ENCODE peak calls at places on chromosome 6, in ten cellular contexts. T is skeletal muscle cell; C is adrenal gland; B is CD4-positive, alpha-beta memory T cell; Z is Peyer's patch; E is uterus; P is stomach; R is endothelial cell of umbilical vein; G is aorta; V is left ventricle myocardium inferior. I is an unnamed sample.

GRCh38 chr6:26388014-26388413 is 5.1 kb downstream of the BTN2A2 start:
- DNase-seq in T (no peak), C (no peak), B (no peak), Z (no peak), E (no peak), P (no peak), R (no peak), G (no peak), V (no peak), I (no peak)

GRCh38 chr6:81480139-81480538 is 272.3 kb downstream of the TENT5A start:
- DNase-seq in T (peak), C (no peak), B (no peak), Z (no peak), E (no peak), P (no peak), R (no peak), G (no peak), V (no peak), I (no peak)

GRCh38 chr6:154460306-154461071 is 50.0 kb downstream of the CNKSR3 start:
- DNase-seq in T (no peak), C (peak), B (no peak), Z (no peak), E (no peak), P (no peak), R (no peak), G (no peak), V (no peak), I (no peak)

GRCh38 chr6:436308-437041 is 44.9 kb downstream of the IRF4 start:
- DNase-seq in T (peak), C (no peak), B (no peak), Z (no peak), E (no peak), P (no peak), R (no peak), G (no peak), V (no peak), I (no peak)

GRCh38 chr6:163463795-163464194 is 49.3 kb downstream of the QKI start:
- DNase-seq in T (no peak), C (no peak), B (no peak), Z (no peak), E (no peak), P (no peak), R (no peak), G (no peak), V (no peak), I (no peak)

GRCh38 chr6:958531-958930 is 265.6 kb upstream of the EXOC2 start:
- DNase-seq in T (peak), C (no peak), B (no peak), Z (no peak), E (no peak), P (no peak), R (no peak), G (no peak), V (no peak), I (no peak)

GRCh38 chr6:14838041-14838596 is 407.8 kb upstream of the JARID2 start:
- DNase-seq in T (no peak), C (no peak), B (no peak), Z (no peak), E (no peak), P (no peak), R (no peak), G (no peak), V (no peak), I (no peak)

GRCh38 chr6:158191032-158191431 is 22.9 kb downstream of the GTF2H5 start:
- DNase-seq in T (no peak), C (no peak), B (no peak), Z (no peak), E (no peak), P (no peak), R (no peak), G (no peak), V (no peak), I (no peak)

GRCh38 chr6:122772724-122773123 is 6.8 kb upstream of the FABP7 start:
- DNase-seq in T (no peak), C (no peak), B (no peak), Z (no peak), E (no peak), P (no peak), R (no peak), G (no peak), V (no peak), I (no peak)

GRCh38 chr6:158536891-158537798 is 22.7 kb upstream of the TMEM181 start:
- DNase-seq in T (peak), C (peak), B (peak), Z (no peak), E (no peak), P (no peak), R (no peak), G (no peak), V (no peak), I (no peak)

GRCh38 chr6:165804331-165805066 is 141.5 kb upstream of the PDE10A start:
- DNase-seq in T (no peak), C (no peak), B (no peak), Z (no peak), E (no peak), P (no peak), R (peak), G (no peak), V (peak), I (no peak)
- H3K4me3 ChIP-seq in T (peak), C (no peak), B (no peak), Z (peak), E (peak), P (peak), R (no peak), G (peak), V (peak), I (no peak)

DNA sequence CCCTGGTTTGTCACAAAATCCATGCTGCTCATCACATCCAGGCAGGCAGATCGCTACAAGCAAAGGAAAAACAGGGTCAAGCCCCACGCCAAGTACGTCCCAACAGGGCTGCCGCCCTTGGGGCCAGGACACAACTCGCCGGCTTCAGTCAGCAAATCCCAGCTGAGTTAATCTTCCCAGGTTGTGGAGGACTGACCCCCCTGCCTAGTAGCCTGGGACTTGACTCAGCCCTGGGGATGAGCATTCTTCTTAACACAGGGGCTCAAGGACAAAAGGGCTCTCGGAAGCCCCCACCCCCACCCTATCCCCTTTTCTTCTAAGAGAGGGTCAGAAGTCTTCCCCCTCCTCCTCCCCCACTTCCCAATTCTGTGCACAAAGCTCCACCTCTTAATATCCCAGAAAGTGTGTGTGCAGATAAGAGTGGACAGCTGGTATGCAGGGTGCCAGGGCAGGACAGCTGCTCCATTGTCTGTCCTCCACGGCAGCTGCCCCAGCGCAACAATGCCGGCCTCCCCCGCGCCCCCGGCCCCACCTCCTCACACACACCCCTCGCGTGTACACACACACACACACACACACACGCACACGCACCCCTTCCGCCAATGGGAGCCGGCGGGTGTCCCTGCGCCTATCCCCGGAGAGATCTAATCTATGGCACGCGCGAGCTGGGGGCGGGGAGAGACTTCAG is 4.5 kb downstream of the DLL1 start:
- DNase-seq in T (peak), C (peak), B (peak), Z (peak), E (peak), P (peak), R (no peak), G (peak), V (peak), I (no peak)
- H3K4me3 ChIP-seq in T (no peak), C (no peak), B (no peak), Z (peak), E (no peak), P (peak), R (no peak), G (no peak), V (peak), I (no peak)

DNA sequence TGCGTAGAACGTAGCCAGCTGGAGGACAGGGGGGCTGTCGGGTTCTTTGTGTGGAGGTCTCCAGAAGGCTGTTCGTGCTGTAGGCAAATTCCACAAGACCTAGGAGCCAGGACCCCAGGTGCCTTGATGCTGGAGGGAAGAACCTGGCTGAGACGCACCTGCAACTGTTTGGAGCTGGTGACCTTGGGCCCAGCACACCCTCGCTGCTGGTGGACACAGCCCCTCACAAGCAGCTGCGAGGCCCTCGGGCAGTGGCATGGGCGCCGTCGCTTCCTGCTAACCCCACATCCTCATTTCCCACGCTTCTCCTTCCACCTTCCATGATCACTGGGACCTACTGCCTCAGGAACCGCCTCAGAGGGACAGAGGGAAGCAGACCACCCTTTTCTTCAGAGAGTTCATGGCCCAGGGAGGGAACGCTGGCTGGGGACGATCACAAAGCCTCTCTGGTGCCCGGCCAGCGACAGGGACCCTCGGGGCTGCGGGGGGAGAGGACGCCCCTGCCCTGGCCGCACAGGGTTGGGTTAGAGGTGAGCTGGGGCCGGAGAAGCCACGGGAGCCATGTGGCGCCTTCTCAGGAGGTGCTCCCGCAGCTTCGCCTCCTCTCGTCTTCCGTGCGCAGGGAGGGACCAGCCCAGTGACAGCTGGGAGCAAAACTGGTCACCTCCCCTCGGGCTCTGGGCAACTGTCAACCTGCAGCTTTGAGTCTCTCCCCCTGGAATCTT is 18.4 kb downstream of the DLL1 start:
- DNase-seq in T (no peak), C (no peak), B (no peak), Z (no peak), E (no peak), P (no peak), R (no peak), G (no peak), V (no peak), I (no peak)
- H3K4me3 ChIP-seq in T (no peak), C (no peak), B (peak), Z (no peak), E (no peak), P (peak), R (no peak), G (no peak), V (peak), I (no peak)

GRCh38 chr6:134449781-134450180 is 131.9 kb upstream of the SGK1 start:
- DNase-seq in T (no peak), C (no peak), B (no peak), Z (no peak), E (no peak), P (no peak), R (no peak), G (no peak), V (no peak), I (no peak)
- H3K4me3 ChIP-seq in T (no peak), C (no peak), B (no peak), Z (no peak), E (no peak), P (no peak), R (no peak), G (no peak), V (no peak), I (no peak)

GRCh38 chr6:128508588-128509296 is 11.7 kb downstream of the PTPRK start:
- DNase-seq in T (peak), C (no peak), B (no peak), Z (peak), E (no peak), P (no peak), R (peak), G (no peak), V (no peak), I (no peak)
- H3K4me3 ChIP-seq in T (no peak), C (no peak), B (no peak), Z (no peak), E (no peak), P (no peak), R (no peak), G (no peak), V (no peak), I (no peak)

DNA sequence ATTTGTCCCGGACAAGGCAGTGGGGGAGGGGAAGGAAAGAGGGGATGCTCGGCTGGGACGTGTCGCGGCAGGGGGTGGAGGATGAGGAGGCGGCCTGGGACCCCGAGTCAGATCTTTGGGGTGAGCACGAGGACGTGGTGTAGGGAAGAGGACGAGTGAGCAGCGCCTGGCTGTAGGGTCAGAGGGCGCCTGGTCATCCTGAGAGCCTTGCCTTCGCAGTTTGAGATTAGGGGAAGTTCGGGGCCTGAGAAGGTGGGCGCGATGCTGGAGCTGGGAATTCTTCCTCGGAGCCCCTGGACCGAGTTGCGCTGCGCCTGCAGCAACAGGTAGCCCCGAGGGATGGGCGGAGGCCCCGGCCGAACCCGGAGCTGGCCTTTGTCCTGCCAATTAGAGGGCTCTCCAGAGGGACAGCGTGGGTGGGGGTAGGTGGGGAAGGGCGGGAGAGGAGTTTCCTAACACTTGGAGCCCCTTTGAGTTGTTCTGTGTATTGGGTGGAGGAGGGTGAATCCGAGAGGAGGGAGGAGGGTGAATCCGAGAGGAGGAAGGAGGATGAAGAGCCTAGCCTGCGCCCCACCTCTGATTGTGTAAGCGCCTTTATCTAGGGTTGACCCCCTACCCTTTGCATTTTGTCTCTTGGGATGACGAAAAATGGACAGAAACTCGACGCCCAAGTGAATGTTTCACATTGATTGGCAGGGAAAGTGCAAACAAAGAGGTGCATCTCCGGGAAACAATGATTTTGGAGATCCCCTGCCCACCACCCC is 72.1 kb downstream of the SOX4 start:
- DNase-seq in T (no peak), C (no peak), B (no peak), Z (no peak), E (peak), P (no peak), R (peak), G (no peak), V (no peak), I (no peak)
- H3K4me3 ChIP-seq in T (peak), C (no peak), B (no peak), Z (peak), E (peak), P (peak), R (peak), G (peak), V (peak), I (no peak)

GRCh38 chr6:167797079-167797870 is 29.4 kb upstream of the AFDN start:
- DNase-seq in T (no peak), C (no peak), B (no peak), Z (peak), E (no peak), P (no peak), R (no peak), G (no peak), V (no peak), I (no peak)
- H3K4me3 ChIP-seq in T (no peak), C (no peak), B (peak), Z (peak), E (no peak), P (peak), R (no peak), G (no peak), V (peak), I (no peak)

GRCh38 chr6:54987906-54988305 is 141.3 kb downstream of the FAM83B start:
- DNase-seq in T (no peak), C (no peak), B (no peak), Z (no peak), E (no peak), P (no peak), R (no peak), G (no peak), V (no peak), I (no peak)
- H3K4me3 ChIP-seq in T (no peak), C (no peak), B (no peak), Z (no peak), E (no peak), P (no peak), R (no peak), G (no peak), V (no peak), I (no peak)

GRCh38 chr6:28206527-28207243 is 18.4 kb upstream of the ZSCAN9 start:
- DNase-seq in T (no peak), C (no peak), B (no peak), Z (no peak), E (no peak), P (no peak), R (no peak), G (no peak), V (no peak), I (no peak)
- H3K4me3 ChIP-seq in T (peak), C (no peak), B (no peak), Z (peak), E (no peak), P (peak), R (peak), G (no peak), V (peak), I (no peak)

GRCh38 chr6:98823845-98824162 is 10.6 kb upstream of the POU3F2 start:
- DNase-seq in T (no peak), C (no peak), B (no peak), Z (no peak), E (no peak), P (no peak), R (no peak), G (no peak), V (no peak), I (no peak)
- H3K4me3 ChIP-seq in T (no peak), C (no peak), B (peak), Z (no peak), E (no peak), P (no peak), R (no peak), G (no peak), V (peak), I (no peak)